ENCODE peak calls at places on chromosomes 12 and 14, in five cellular contexts. B, R, V, K and U are unnamed samples.

GRCh38 chr12:24600996-24601395 is 347.9 kb downstream of the BCAT1 start:
- DNase-seq in B (no peak), R (no peak), V (peak), K (no peak), U (no peak)

GRCh38 chr12:124259168-124260066 is 35.5 kb upstream of the RFLNA start:
- DNase-seq in B (no peak), R (no peak), V (no peak), K (no peak), U (no peak)

GRCh38 chr12:76670776-76671175 is 93.1 kb upstream of the ZDHHC17 start:
- DNase-seq in B (no peak), R (no peak), V (peak), K (no peak), U (no peak)

GRCh38 chr14:97346675-97347074 is 549.5 kb downstream of the VRK1 start:
- DNase-seq in B (no peak), R (no peak), V (no peak), K (no peak), U (no peak)

GRCh38 chr14:75709207-75709812 is 48.3 kb downstream of the TTLL5 start:
- DNase-seq in B (peak), R (peak), V (peak), K (peak), U (peak)

GRCh38 chr14:73462815-73463214 is 4.5 kb upstream of the NUMB start:
- DNase-seq in B (no peak), R (no peak), V (no peak), K (peak), U (no peak)

GRCh38 chr14:99156026-99156425 is 116.0 kb downstream of the BCL11B start:
- DNase-seq in B (no peak), R (no peak), V (no peak), K (peak), U (no peak)

GRCh38 chr12:44296624-44297197 is 460.8 kb downstream of the TMEM117 start:
- DNase-seq in B (no peak), R (no peak), V (no peak), K (no peak), U (no peak)

GRCh38 chr14:78644824-78645559 is 474.8 kb downstream of the NRXN3 start:
- DNase-seq in B (no peak), R (no peak), V (no peak), K (no peak), U (no peak)

GRCh38 chr12:111942557-111942956 is 70.4 kb downstream of the TMEM116 start:
- DNase-seq in B (no peak), R (no peak), V (peak), K (no peak), U (no peak)

GRCh38 chr14:99656171-99656570 is 11.2 kb downstream of the HHIPL1 start:
- DNase-seq in B (no peak), R (no peak), V (no peak), K (no peak), U (no peak)

GRCh38 chr12:64088431-64089349 is 133.4 kb downstream of the KICS2 start:
- DNase-seq in B (no peak), R (no peak), V (peak), K (no peak), U (no peak)

GRCh38 chr12:11075642-11076041 is 13.5 kb upstream of the TAS2R46 start:
- DNase-seq in B (no peak), R (no peak), V (no peak), K (no peak), U (no peak)

GRCh38 chr12:47939009-47939601 is 24.3 kb upstream of the TMEM106C start:
- DNase-seq in B (no peak), R (peak), V (no peak), K (no peak), U (no peak)

GRCh38 chr12:104648746-104649145 is 192.0 kb downstream of the CHST11 start:
- DNase-seq in B (no peak), R (no peak), V (no peak), K (no peak), U (no peak)

GRCh38 chr12:508145-508544 is 48.4 kb downstream of the B4GALNT3 start:
- DNase-seq in B (no peak), R (no peak), V (no peak), K (no peak), U (no peak)

GRCh38 chr12:122646568-122647220 is 56.5 kb downstream of the HCAR2 start:
- DNase-seq in B (no peak), R (peak), V (peak), K (no peak), U (no peak)

GRCh38 chr14:30551460-30551859 is 7.5 kb upstream of the G2E3 start:
- DNase-seq in B (no peak), R (no peak), V (no peak), K (no peak), U (no peak)

GRCh38 chr12:18045446-18046001 is 44.5 kb downstream of the RERGL start:
- DNase-seq in B (no peak), R (no peak), V (no peak), K (no peak), U (no peak)

GRCh38 chr12:22518067-22518719 is 26.1 kb downstream of the C2CD5 start:
- DNase-seq in B (no peak), R (no peak), V (no peak), K (no peak), U (no peak)

GRCh38 chr12:46362895-46363581 is 9.5 kb downstream of the SLC38A2 start:
- DNase-seq in B (no peak), R (no peak), V (no peak), K (no peak), U (no peak)

GRCh38 chr14:59583755-59584154 is 7.1 kb upstream of the CCDC175 start:
- DNase-seq in B (no peak), R (no peak), V (peak), K (no peak), U (no peak)

GRCh38 chr12:131266591-131267467 is 313.1 kb downstream of the ADGRD1 start:
- DNase-seq in B (no peak), R (no peak), V (no peak), K (no peak), U (no peak)

GRCh38 chr14:96674121-96674520 is 123.1 kb upstream of the VRK1 start:
- DNase-seq in B (no peak), R (no peak), V (no peak), K (peak), U (no peak)

GRCh38 chr14:96176811-96177211 is 27.8 kb upstream of the BDKRB2 start:
- DNase-seq in B (no peak), R (peak), V (peak), K (no peak), U (no peak)

GRCh38 chr14:67425603-67426002 is 13.6 kb upstream of the PLEK2 start:
- DNase-seq in B (no peak), R (no peak), V (no peak), K (no peak), U (no peak)

GRCh38 chr12:42705863-42706262 is 116.3 kb upstream of the PRICKLE1 start:
- DNase-seq in B (peak), R (peak), V (peak), K (peak), U (no peak)

GRCh38 chr12:14779834-14780233 is 23.4 kb downstream of the WBP11 start:
- DNase-seq in B (no peak), R (no peak), V (no peak), K (no peak), U (no peak)

GRCh38 chr12:56084958-56085543 is 5.1 kb downstream of the ERBB3 start:
- DNase-seq in B (no peak), R (no peak), V (no peak), K (no peak), U (no peak)